ENCODE peak calls at places on chromosomes 3 and 15, in five cellular contexts. Z is OCI-LY7; D is CD8-positive, alpha-beta memory T cell; S is GM23248; K is CD8-positive, alpha-beta T cell. M is an unnamed sample.

GRCh38 chr15:71195242-71195641 is 80.0 kb downstream of the THSD4 start:
- DNase-seq in S (no peak), K (no peak), Z (no peak), D (no peak), M (no peak)

GRCh38 chr15:85689729-85690128 is 105.0 kb downstream of the KLHL25 start:
- DNase-seq in D (peak; percentile 85), S (peak; percentile 85), Z (peak; percentile 89), K (peak; percentile 70), M (peak; percentile 64)

GRCh38 chr15:70636540-70637165 is 126.7 kb downstream of the UACA start:
- DNase-seq in S (peak; percentile 33), K (no peak), Z (no peak), D (no peak), M (no peak)

GRCh38 chr3:133792171-133792763 is 13.3 kb upstream of the SRPRB start:
- DNase-seq in D (no peak), K (no peak), Z (peak; percentile 63), S (no peak), M (no peak)

GRCh38 chr15:94793641-94794040 is 562.3 kb downstream of the MCTP2 start:
- DNase-seq in K (no peak), Z (no peak), S (no peak), D (no peak), M (no peak)

GRCh38 chr15:101107101-101107500 is 144.7 kb downstream of the CHSY1 start:
- DNase-seq in Z (no peak), K (no peak), S (no peak), D (no peak), M (peak; percentile 39)

GRCh38 chr3:5304789-5305680 is 117.5 kb downstream of the EDEM1 start:
- DNase-seq in Z (peak; percentile 59), S (peak; percentile 65), K (no peak), D (no peak), M (peak; percentile 39)

GRCh38 chr3:141176775-141177174 is 54.9 kb upstream of the PXYLP1 start:
- DNase-seq in S (no peak), K (no peak), Z (no peak), D (no peak), M (no peak)

GRCh38 chr3:53809267-53809666 is 37.0 kb downstream of the CHDH start:
- DNase-seq in D (no peak), Z (no peak), S (no peak), K (no peak), M (no peak)

GRCh38 chr3:24060055-24060454 is 115.0 kb downstream of the NR1D2 start:
- DNase-seq in Z (no peak), K (no peak), S (peak; percentile 86), D (no peak), M (no peak)

GRCh38 chr3:20096135-20096685 is 56.0 kb downstream of the KAT2B start:
- DNase-seq in Z (no peak), S (peak; percentile 2), K (no peak), D (no peak), M (no peak)

GRCh38 chr3:47542614-47543173 is 29.2 kb upstream of the ELP6 start:
- DNase-seq in Z (no peak), K (no peak), S (peak; percentile 70), D (no peak), M (peak; percentile 29)

GRCh38 chr3:178443634-178444033 is 92.6 kb upstream of the KCNMB2 start:
- DNase-seq in Z (no peak), K (no peak), S (peak; percentile 30), D (no peak), M (no peak)

GRCh38 chr15:41979493-41980266 is 7.3 kb upstream of the EHD4 start:
- DNase-seq in Z (no peak), D (no peak), S (no peak), K (no peak), M (no peak)

GRCh38 chr3:149277338-149277813 is 55.7 kb upstream of the CP start:
- DNase-seq in K (no peak), Z (peak; percentile 70), D (no peak), S (peak; percentile 64), M (no peak)

GRCh38 chr3:53773586-53774368 is 72.4 kb downstream of the CHDH start:
- DNase-seq in K (no peak), S (peak; percentile 95), Z (no peak), D (no peak), M (no peak)

GRCh38 chr3:42061042-42061710 is 30.0 kb upstream of the TRAK1 start:
- DNase-seq in S (no peak), D (no peak), Z (no peak), K (no peak), M (peak; percentile 76)

GRCh38 chr15:80093854-80094418 is 34.5 kb downstream of the ZFAND6 start:
- DNase-seq in D (no peak), S (no peak), K (no peak), Z (no peak), M (no peak)

GRCh38 chr15:44038801-44039200 is 156.3 kb downstream of the FRMD5 start:
- DNase-seq in K (no peak), Z (no peak), D (no peak), S (no peak), M (no peak)

GRCh38 chr3:51946796-51947195 is 4.6 kb downstream of the PARP3 start:
- DNase-seq in D (peak; percentile 22), K (no peak), Z (no peak), S (no peak), M (no peak)

GRCh38 chr3:15616053-15616452 is 14.5 kb downstream of the BTD start:
- DNase-seq in Z (no peak), S (peak; percentile 76), K (no peak), D (no peak), M (no peak)

GRCh38 chr15:85753791-85754452 is 40.8 kb downstream of the KLHL25 start:
- DNase-seq in K (no peak), Z (no peak), D (no peak), S (no peak), M (no peak)

GRCh38 chr3:8482960-8483665 is 18.5 kb upstream of the LMCD1 start:
- DNase-seq in K (no peak), S (peak; percentile 96), D (no peak), Z (no peak), M (peak; percentile 70)

DNA sequence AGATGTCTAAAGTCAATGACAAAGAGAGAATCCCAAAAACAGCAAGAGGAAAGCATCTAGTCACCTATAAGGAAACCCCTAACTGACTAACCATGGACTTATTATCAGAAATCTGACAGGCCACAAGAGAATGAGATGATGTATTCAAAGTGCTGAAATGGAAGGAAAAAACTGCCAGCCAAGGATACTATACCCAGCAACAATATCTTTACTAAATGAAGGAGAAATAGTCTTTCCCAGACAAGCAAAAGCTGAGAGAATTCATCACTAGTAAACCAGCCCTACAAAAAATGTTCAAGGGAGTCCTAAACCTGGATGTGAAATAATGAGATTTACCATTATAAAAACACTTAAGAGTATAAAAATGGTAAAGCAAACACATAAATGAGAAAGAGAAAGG is 128.0 kb downstream of the SATB1 start:
- DNase-seq in K (no peak), D (no peak), Z (no peak), S (no peak), M (no peak)
- H3K27ac ChIP-seq in K (no peak overlapping the region), D (no peak overlapping the region), Z (no peak overlapping the region), S (no peak overlapping the region), M (no peak overlapping the region)

GRCh38 chr3:172538368-172539264 is 15.4 kb upstream of the TNFSF10 start:
- DNase-seq in S (no peak), K (no peak), D (no peak), Z (no peak), M (no peak)
- H3K27ac ChIP-seq in S (no peak overlapping the region), K (no peak overlapping the region), D (no peak overlapping the region), Z (no peak overlapping the region), M (no peak overlapping the region)

GRCh38 chr3:195888981-195889842 is 19.1 kb downstream of the TNK2 start:
- DNase-seq in S (no peak), Z (no peak), D (no peak), K (no peak), M (peak; percentile 17)
- H3K27ac ChIP-seq in S (no peak overlapping the region), Z (no peak overlapping the region), D (no peak overlapping the region), K (no peak overlapping the region), M (no peak overlapping the region)

DNA sequence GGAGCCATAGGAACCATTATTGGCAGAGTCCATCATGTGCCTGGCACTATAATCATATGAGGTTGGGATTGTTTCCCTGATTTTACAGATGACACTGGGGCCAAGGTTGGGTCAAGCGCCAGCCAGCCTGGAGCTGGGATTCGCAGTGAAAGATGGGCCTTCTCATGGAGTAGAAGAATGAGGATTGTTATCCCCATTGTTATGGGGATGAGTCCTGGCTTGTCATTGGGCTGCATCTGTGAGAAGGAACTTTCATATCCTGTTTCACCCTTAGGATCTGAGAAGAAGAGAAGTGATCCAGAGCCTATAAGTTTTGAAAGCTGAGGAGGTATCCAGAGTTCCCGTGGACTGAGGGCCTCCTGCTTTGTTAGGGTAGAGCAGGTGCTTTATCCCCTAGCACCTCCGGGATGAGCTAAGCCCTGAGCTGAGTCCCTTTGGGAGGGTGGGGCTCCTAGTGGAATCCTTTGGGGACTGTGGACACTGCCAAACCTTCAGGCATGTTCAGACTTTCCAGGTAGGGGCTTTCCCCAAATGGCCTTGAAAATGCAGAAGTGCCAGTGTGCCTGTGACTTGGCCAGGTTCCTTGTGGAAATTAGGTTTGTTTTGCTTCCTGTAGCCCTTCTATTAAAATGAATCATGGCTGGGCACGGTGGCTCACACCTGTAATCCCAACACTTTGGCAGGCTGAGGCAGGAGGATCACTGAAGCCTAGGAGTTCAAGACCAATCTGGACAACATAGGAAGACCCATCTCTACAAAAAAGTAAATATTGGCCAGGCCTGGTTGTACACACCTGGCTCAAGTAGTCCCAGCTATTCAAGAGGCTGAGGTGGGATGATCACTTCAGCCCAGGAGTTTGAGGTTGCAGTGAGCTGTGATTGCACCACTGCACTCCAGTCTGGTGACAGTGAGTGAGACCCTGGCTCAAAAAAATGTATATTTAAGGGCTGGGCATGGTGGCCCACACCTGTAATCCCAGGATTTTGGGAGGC is 30.2 kb upstream of the BSN start:
- DNase-seq in S (no peak), K (no peak), D (no peak), Z (no peak), M (no peak)
- H3K27ac ChIP-seq in S (no peak overlapping the region), K (no peak overlapping the region), D (no peak overlapping the region), Z (no peak overlapping the region), M (no peak overlapping the region)